ENCODE peak calls at places on chromosome 2, in six cellular contexts. U is K562, J is prostate gland, B is GM23338, N is transverse colon, M is GM12878. Q is an unnamed sample.

GRCh38 chr2:220275454-220275853 is 648.0 kb downstream of the SLC4A3 start:
- DNase-seq in U (no peak), J (no peak), B (no peak), N (no peak), M (no peak), Q (no peak)

GRCh38 chr2:218648473-218649100 is 10.8 kb downstream of the ZNF142 start:
- DNase-seq in U (peak), J (peak), B (peak), N (peak), M (no peak), Q (no peak)

GRCh38 chr2:127226520-127227263 is 6.6 kb upstream of the CYP27C1 start:
- DNase-seq in U (no peak), J (peak), B (no peak), N (peak), M (peak), Q (peak)

GRCh38 chr2:46564811-46565241 is 85.5 kb downstream of the TMEM247 start:
- DNase-seq in U (peak), J (no peak), B (no peak), N (no peak), M (no peak), Q (no peak)

GRCh38 chr2:58794103-58794502 is 553.0 kb upstream of the FANCL start:
- DNase-seq in U (no peak), J (no peak), B (no peak), N (no peak), M (no peak), Q (no peak)

GRCh38 chr2:216687646-216688045 is 7.7 kb downstream of the IGFBP5 start:
- DNase-seq in U (peak), J (no peak), B (peak), N (no peak), M (no peak), Q (no peak)

GRCh38 chr2:219125225-219125885 is 35.3 kb downstream of the NHEJ1 start:
- DNase-seq in U (peak), J (no peak), B (no peak), N (peak), M (no peak), Q (no peak)

GRCh38 chr2:237488901-237489860 is 2.1 kb downstream of the MLPH start:
- DNase-seq in U (no peak), J (peak), B (no peak), N (peak), M (no peak), Q (peak)

GRCh38 chr2:28810384-28811285 is at the start of gene SPDYA:
- DNase-seq in U (no peak), J (peak), B (peak), N (peak), M (no peak), Q (peak)

GRCh38 chr2:176146645-176147044 is 4.7 kb upstream of the HOXD4 start:
- DNase-seq in U (no peak), J (no peak), B (no peak), N (no peak), M (no peak), Q (no peak)

GRCh38 chr2:181041661-181042060 is 61.3 kb downstream of the UBE2E3 start:
- DNase-seq in U (no peak), J (no peak), B (no peak), N (no peak), M (no peak), Q (no peak)

GRCh38 chr2:213848631-213849030 is 562.2 kb upstream of the VWC2L start:
- DNase-seq in U (no peak), J (no peak), B (no peak), N (no peak), M (no peak), Q (no peak)

GRCh38 chr2:241215421-241215820 is 26.9 kb downstream of the ANO7 start:
- DNase-seq in U (no peak), J (no peak), B (no peak), N (no peak), M (no peak), Q (no peak)

GRCh38 chr2:99857867-99858444 is 284.4 kb downstream of the AFF3 start:
- DNase-seq in U (no peak), J (no peak), B (no peak), N (no peak), M (no peak), Q (no peak)

GRCh38 chr2:161063946-161064306 is 96.3 kb upstream of the TANK start:
- DNase-seq in U (no peak), J (no peak), B (no peak), N (no peak), M (no peak), Q (no peak)

GRCh38 chr2:161059388-161059787 is 100.8 kb upstream of the TANK start:
- DNase-seq in U (no peak), J (no peak), B (no peak), N (no peak), M (no peak), Q (no peak)

GRCh38 chr2:161061786-161062185 is 98.4 kb upstream of the TANK start:
- DNase-seq in U (no peak), J (no peak), B (no peak), N (no peak), M (no peak), Q (no peak)

GRCh38 chr2:161067846-161068245 is 92.4 kb upstream of the TANK start:
- DNase-seq in U (no peak), J (no peak), B (no peak), N (no peak), M (no peak), Q (no peak)

GRCh38 chr2:161063074-161063945 is 96.9 kb upstream of the TANK start:
- DNase-seq in U (peak), J (peak), B (peak), N (peak), M (peak), Q (no peak)
- TF ChIP-seq POLR2AphosphoS5 in U (no peak), J (peak), B (no peak), N (no peak), M (no peak), Q (no peak)

DNA sequence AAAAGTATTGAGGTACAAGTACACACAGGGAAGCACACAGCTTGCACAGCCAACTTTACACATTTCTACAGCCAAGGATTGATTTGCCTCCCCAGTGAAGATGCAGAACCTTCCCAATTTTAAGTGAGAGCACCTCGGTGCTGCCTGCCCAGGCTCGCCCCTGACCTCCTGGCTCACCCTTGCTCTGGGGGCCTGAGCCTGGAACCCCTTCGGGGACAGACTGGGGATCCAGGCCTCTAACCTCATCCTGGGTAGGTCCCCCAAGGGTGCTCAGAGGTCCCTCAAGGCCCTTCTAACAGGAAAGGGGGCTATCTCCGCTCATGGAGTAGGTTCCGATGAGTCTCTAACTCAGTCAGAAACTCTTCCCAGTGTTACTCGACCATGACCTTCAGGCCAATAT is 53.1 kb downstream of the BCL2L11 start:
- DNase-seq in U (no peak), J (no peak), B (no peak), N (no peak), M (no peak), Q (no peak)
- H3K27ac ChIP-seq in U (no peak), J (no peak), B (no peak), N (no peak), M (no peak), Q (no peak)

GRCh38 chr2:224976629-224977525 is 65.4 kb downstream of the DOCK10 start:
- DNase-seq in U (no peak), J (no peak), B (no peak), N (no peak), M (no peak), Q (no peak)

GRCh38 chr2:224969633-224970292 is 72.5 kb downstream of the DOCK10 start:
- DNase-seq in U (no peak), J (no peak), B (no peak), N (no peak), M (no peak), Q (no peak)

GRCh38 chr2:224970311-224970710 is 72.0 kb downstream of the DOCK10 start:
- DNase-seq in U (no peak), J (no peak), B (no peak), N (no peak), M (no peak), Q (no peak)

GRCh38 chr2:224971214-224971613 is 71.1 kb downstream of the DOCK10 start:
- DNase-seq in U (no peak), J (no peak), B (peak), N (peak), M (no peak), Q (no peak)

DNA sequence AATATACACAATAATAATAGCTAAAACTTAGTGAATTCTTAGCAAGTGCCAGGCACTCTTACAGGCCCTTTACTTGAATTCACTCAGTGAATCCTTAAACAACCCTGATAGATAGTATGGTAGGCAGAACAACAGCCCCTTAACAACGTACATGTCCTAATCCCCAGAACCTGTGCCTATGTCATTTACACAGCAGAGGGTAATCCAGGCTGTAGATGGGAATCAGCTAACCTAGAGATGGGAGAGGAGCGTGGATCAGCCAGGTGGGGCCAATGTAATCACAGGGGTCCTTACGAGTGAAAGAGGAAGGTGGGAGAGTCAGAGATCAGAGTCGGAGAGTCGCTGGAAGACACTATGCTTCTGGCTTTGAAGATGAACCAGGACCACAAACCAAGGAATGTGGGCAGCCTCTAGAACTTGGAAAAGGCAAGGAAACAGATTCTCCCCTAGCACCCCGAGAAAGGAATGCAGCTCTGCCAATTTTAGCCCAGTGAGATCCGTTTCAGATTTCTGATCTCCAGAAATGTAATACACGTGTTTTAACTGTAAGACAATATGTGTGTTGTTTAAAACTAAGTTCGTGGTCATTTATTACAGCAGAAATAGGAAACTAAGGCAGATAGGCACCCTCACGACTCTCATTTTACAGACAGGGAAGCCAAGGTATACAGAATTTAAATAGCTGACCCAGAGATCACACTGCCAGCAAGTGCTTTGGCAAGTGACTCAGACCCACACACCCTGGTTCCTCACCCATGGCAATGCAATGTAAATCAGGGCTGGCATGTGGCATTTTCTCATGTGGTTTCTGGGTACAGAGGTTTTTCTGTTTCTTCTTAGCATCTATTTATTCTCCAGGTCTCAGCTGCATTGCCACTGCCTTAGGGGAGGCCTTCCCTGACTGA is 68.9 kb downstream of the DOCK10 start:
- DNase-seq in U (no peak), J (no peak), B (peak), N (peak), M (no peak), Q (no peak)
- TF ChIP-seq POLR2AphosphoS5 in U (no peak), J (no peak), B (no peak), N (peak), M (no peak), Q (no peak)

DNA sequence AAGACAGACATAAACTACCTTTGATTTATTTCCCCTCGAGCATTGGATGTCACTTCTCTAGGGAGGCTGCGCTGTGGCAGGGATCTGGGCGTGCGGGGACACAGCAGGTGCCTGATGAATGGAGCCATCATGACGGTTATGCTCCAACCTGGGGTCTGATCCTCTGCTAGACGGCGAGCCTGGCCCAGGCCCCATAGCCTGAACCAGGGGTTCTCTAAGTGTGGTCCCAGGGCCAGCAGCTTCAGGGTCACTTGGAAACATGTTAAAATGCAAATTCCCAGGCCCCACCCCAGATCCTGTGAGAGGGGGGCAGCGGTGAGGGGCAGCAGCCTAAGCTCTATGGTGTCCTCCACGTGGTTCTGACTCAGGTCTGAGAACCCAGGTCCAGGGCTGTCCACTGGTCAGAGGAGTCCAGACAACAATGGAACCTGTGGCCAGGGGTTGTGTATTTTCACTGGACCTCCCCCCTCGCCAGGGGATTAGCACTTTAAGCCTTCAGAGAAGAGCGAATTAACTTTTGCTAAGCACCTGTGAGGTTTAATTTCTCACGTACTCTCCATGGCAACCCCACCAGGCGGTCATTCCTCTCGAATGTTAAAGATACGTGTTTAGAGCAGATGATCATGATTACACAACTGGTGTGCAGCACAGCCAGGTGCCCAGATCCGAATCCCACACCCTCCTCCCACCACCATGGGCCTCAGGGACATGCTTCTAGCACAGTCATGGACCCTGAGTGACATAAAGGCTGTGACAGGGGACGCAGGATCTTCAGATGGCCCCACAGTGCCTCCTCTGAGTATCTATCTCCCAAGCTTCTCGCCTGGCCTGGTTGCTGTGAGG is 1.6 kb upstream of the ARHGEF4 start:
- DNase-seq in U (no peak), J (no peak), B (no peak), N (no peak), M (no peak), Q (peak)
- H3K27ac ChIP-seq in U (no peak), J (no peak), B (no peak), N (no peak), M (no peak), Q (no peak)

Q was measured in spleen.